ENCODE peak calls at places on chromosomes 1 and 21, in eight cellular contexts. One of them, this sample, is unnamed.

GRCh38 chr1:39877231-39877778 is 6.0 kb downstream of the TRIT1 start:
- DNase-seq in HFF-Myc: no peak
- DNase-seq in brain microvascular endothelial cell: no peak
- DNase-seq in lung: no peak
- DNase-seq in AG04449: no peak
- DNase-seq in dorsolateral prefrontal cortex: no peak
- DNase-seq in mammary epithelial cell: no peak
- DNase-seq in CD8-positive, alpha-beta T cell: no peak
- DNase-seq in this sample: no peak

GRCh38 chr1:198472997-198473396 is 67.5 kb downstream of the ATP6V1G3 start:
- DNase-seq in HFF-Myc: no peak
- DNase-seq in brain microvascular endothelial cell: no peak
- DNase-seq in lung: no peak
- DNase-seq in AG04449: no peak
- DNase-seq in dorsolateral prefrontal cortex: no peak
- DNase-seq in mammary epithelial cell: no peak
- DNase-seq in CD8-positive, alpha-beta T cell: no peak
- DNase-seq in this sample: no peak

GRCh38 chr1:217062566-217062965 is 339.3 kb upstream of the ESRRG start:
- DNase-seq in HFF-Myc: no peak
- DNase-seq in brain microvascular endothelial cell: no peak
- DNase-seq in lung: no peak
- DNase-seq in AG04449: no peak
- DNase-seq in dorsolateral prefrontal cortex: no peak
- DNase-seq in mammary epithelial cell: no peak
- DNase-seq in CD8-positive, alpha-beta T cell: no peak
- DNase-seq in this sample: no peak

GRCh38 chr1:119160851-119161250 is 20.4 kb upstream of the WARS2 start:
- DNase-seq in HFF-Myc: peak; percentile 32
- DNase-seq in brain microvascular endothelial cell: peak; percentile 33
- DNase-seq in lung: no peak
- DNase-seq in AG04449: peak; percentile 79
- DNase-seq in dorsolateral prefrontal cortex: no peak
- DNase-seq in mammary epithelial cell: no peak
- DNase-seq in CD8-positive, alpha-beta T cell: no peak
- DNase-seq in this sample: peak; percentile 96

GRCh38 chr1:85330711-85331290 is 54.4 kb upstream of the BCL10 start:
- DNase-seq in HFF-Myc: peak; percentile 98
- DNase-seq in brain microvascular endothelial cell: peak; percentile 97
- DNase-seq in lung: peak; percentile 65
- DNase-seq in AG04449: peak; percentile 96
- DNase-seq in dorsolateral prefrontal cortex: no peak
- DNase-seq in mammary epithelial cell: no peak
- DNase-seq in CD8-positive, alpha-beta T cell: no peak
- DNase-seq in this sample: peak; percentile 91

GRCh38 chr1:174723815-174724214 is 275.9 kb upstream of the CACYBP start:
- DNase-seq in HFF-Myc: no peak
- DNase-seq in brain microvascular endothelial cell: no peak
- DNase-seq in lung: no peak
- DNase-seq in AG04449: no peak
- DNase-seq in dorsolateral prefrontal cortex: no peak
- DNase-seq in mammary epithelial cell: no peak
- DNase-seq in CD8-positive, alpha-beta T cell: no peak
- DNase-seq in this sample: no peak

GRCh38 chr1:84782311-84782771 is 92.1 kb upstream of the SSX2IP start:
- DNase-seq in HFF-Myc: no peak
- DNase-seq in brain microvascular endothelial cell: peak; percentile 74
- DNase-seq in lung: peak; percentile 56
- DNase-seq in AG04449: no peak
- DNase-seq in dorsolateral prefrontal cortex: peak; percentile 73
- DNase-seq in mammary epithelial cell: no peak
- DNase-seq in CD8-positive, alpha-beta T cell: peak; percentile 79
- DNase-seq in this sample: peak; percentile 62

GRCh38 chr1:12595839-12596821 is 21.9 kb downstream of the DHRS3 start:
- DNase-seq in HFF-Myc: peak; percentile 90
- DNase-seq in brain microvascular endothelial cell: peak; percentile 99
- DNase-seq in lung: peak; percentile 80
- DNase-seq in AG04449: peak; percentile 95
- DNase-seq in dorsolateral prefrontal cortex: peak; percentile 67
- DNase-seq in mammary epithelial cell: peak; percentile 84
- DNase-seq in CD8-positive, alpha-beta T cell: peak; percentile 38
- DNase-seq in this sample: peak; percentile 99

GRCh38 chr1:43135857-43136781 is 36.0 kb downstream of the EBNA1BP2 start:
- DNase-seq in HFF-Myc: no peak
- DNase-seq in brain microvascular endothelial cell: no peak
- DNase-seq in lung: no peak
- DNase-seq in AG04449: no peak
- DNase-seq in dorsolateral prefrontal cortex: no peak
- DNase-seq in mammary epithelial cell: peak; percentile 63
- DNase-seq in CD8-positive, alpha-beta T cell: no peak
- DNase-seq in this sample: no peak

GRCh38 chr1:69921501-69921900 is 283.9 kb downstream of the LRRC40 start:
- DNase-seq in HFF-Myc: no peak
- DNase-seq in brain microvascular endothelial cell: no peak
- DNase-seq in lung: no peak
- DNase-seq in AG04449: no peak
- DNase-seq in dorsolateral prefrontal cortex: no peak
- DNase-seq in mammary epithelial cell: no peak
- DNase-seq in CD8-positive, alpha-beta T cell: no peak
- DNase-seq in this sample: no peak
- TF ChIP-seq CTCF in HFF-Myc: no peak
- TF ChIP-seq CTCF in brain microvascular endothelial cell: no peak
- TF ChIP-seq CTCF in lung: no peak
- TF ChIP-seq CTCF in AG04449: no peak
- TF ChIP-seq CTCF in dorsolateral prefrontal cortex: no peak
- TF ChIP-seq CTCF in mammary epithelial cell: no peak
- TF ChIP-seq CTCF in CD8-positive, alpha-beta T cell: no peak
- TF ChIP-seq CTCF in this sample: no peak

GRCh38 chr1:167330601-167331293 is 110.1 kb downstream of the POU2F1 start:
- DNase-seq in HFF-Myc: no peak
- DNase-seq in brain microvascular endothelial cell: no peak
- DNase-seq in lung: no peak
- DNase-seq in AG04449: no peak
- DNase-seq in dorsolateral prefrontal cortex: no peak
- DNase-seq in mammary epithelial cell: no peak
- DNase-seq in CD8-positive, alpha-beta T cell: no peak
- DNase-seq in this sample: no peak

GRCh38 chr1:167333114-167333513 is 112.4 kb downstream of the POU2F1 start:
- DNase-seq in HFF-Myc: no peak
- DNase-seq in brain microvascular endothelial cell: no peak
- DNase-seq in lung: no peak
- DNase-seq in AG04449: no peak
- DNase-seq in dorsolateral prefrontal cortex: no peak
- DNase-seq in mammary epithelial cell: no peak
- DNase-seq in CD8-positive, alpha-beta T cell: no peak
- DNase-seq in this sample: no peak

GRCh38 chr1:167331650-167332049 is 111.0 kb downstream of the POU2F1 start:
- DNase-seq in HFF-Myc: no peak
- DNase-seq in brain microvascular endothelial cell: no peak
- DNase-seq in lung: no peak
- DNase-seq in AG04449: no peak
- DNase-seq in dorsolateral prefrontal cortex: no peak
- DNase-seq in mammary epithelial cell: no peak
- DNase-seq in CD8-positive, alpha-beta T cell: no peak
- DNase-seq in this sample: no peak

GRCh38 chr1:167333703-167334102 is 113.0 kb downstream of the POU2F1 start:
- DNase-seq in HFF-Myc: no peak
- DNase-seq in brain microvascular endothelial cell: no peak
- DNase-seq in lung: no peak
- DNase-seq in AG04449: no peak
- DNase-seq in dorsolateral prefrontal cortex: no peak
- DNase-seq in mammary epithelial cell: no peak
- DNase-seq in CD8-positive, alpha-beta T cell: no peak
- DNase-seq in this sample: no peak

DNA sequence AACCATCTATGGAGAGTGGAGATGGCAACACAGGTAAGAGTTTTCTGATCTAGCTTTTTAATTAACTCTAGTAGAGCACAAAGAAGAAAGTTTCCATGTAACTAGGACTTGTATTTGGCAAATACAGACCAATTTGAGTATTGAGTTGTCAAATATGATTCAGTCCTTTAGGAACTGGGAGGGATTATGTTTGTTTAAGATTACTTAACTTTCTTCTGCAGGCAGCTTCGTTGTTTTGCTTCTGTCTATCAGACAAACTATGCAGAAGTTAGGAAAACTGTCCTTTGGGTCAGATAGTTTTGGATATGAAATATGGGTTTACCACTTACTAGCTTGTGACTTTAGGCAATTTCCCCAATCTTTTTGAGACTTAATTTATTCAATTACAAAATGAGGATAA is 111.8 kb downstream of the POU2F1 start:
- DNase-seq in HFF-Myc: no peak
- DNase-seq in brain microvascular endothelial cell: no peak
- DNase-seq in lung: no peak
- DNase-seq in AG04449: peak; percentile 1
- DNase-seq in dorsolateral prefrontal cortex: no peak
- DNase-seq in mammary epithelial cell: no peak
- DNase-seq in CD8-positive, alpha-beta T cell: no peak
- DNase-seq in this sample: peak; percentile 44
- H3K4me3 ChIP-seq in HFF-Myc: no peak overlapping the region
- H3K4me3 ChIP-seq in brain microvascular endothelial cell: no peak overlapping the region
- H3K4me3 ChIP-seq in lung: no peak overlapping the region
- H3K4me3 ChIP-seq in AG04449: no peak overlapping the region
- H3K4me3 ChIP-seq in dorsolateral prefrontal cortex: no peak overlapping the region
- H3K4me3 ChIP-seq in mammary epithelial cell: no peak overlapping the region
- H3K4me3 ChIP-seq in CD8-positive, alpha-beta T cell: no peak overlapping the region
- H3K4me3 ChIP-seq in this sample: no peak overlapping the region

GRCh38 chr1:221742555-221743415 is 896 bp upstream of the DUSP10 start:
- DNase-seq in HFF-Myc: peak; percentile 19
- DNase-seq in brain microvascular endothelial cell: peak; percentile 53
- DNase-seq in lung: peak; percentile 91
- DNase-seq in AG04449: no peak
- DNase-seq in dorsolateral prefrontal cortex: peak; percentile 78
- DNase-seq in mammary epithelial cell: peak; percentile 86
- DNase-seq in CD8-positive, alpha-beta T cell: peak; percentile 74
- DNase-seq in this sample: peak; percentile 80
- TF ChIP-seq CTCF in HFF-Myc: no peak
- TF ChIP-seq CTCF in brain microvascular endothelial cell: peak; percentile 3
- TF ChIP-seq CTCF in lung: no peak
- TF ChIP-seq CTCF in AG04449: peak; percentile 9
- TF ChIP-seq CTCF in dorsolateral prefrontal cortex: peak; percentile 34
- TF ChIP-seq CTCF in mammary epithelial cell: no peak
- TF ChIP-seq CTCF in CD8-positive, alpha-beta T cell: no peak
- TF ChIP-seq CTCF in this sample: peak; percentile 21

GRCh38 chr21:45480701-45481500 is 61.3 kb downstream of the SLC19A1 start:
- DNase-seq in HFF-Myc: no peak
- DNase-seq in brain microvascular endothelial cell: no peak
- DNase-seq in lung: no peak
- DNase-seq in AG04449: no peak
- DNase-seq in dorsolateral prefrontal cortex: no peak
- DNase-seq in mammary epithelial cell: no peak
- DNase-seq in CD8-positive, alpha-beta T cell: no peak
- DNase-seq in this sample: no peak

GRCh38 chr21:45482899-45483821 is 59.1 kb downstream of the SLC19A1 start:
- DNase-seq in HFF-Myc: no peak
- DNase-seq in brain microvascular endothelial cell: no peak
- DNase-seq in lung: no peak
- DNase-seq in AG04449: no peak
- DNase-seq in dorsolateral prefrontal cortex: no peak
- DNase-seq in mammary epithelial cell: no peak
- DNase-seq in CD8-positive, alpha-beta T cell: peak; percentile 56
- DNase-seq in this sample: no peak

GRCh38 chr21:45481566-45481965 is 60.7 kb downstream of the SLC19A1 start:
- DNase-seq in HFF-Myc: no peak
- DNase-seq in brain microvascular endothelial cell: no peak
- DNase-seq in lung: no peak
- DNase-seq in AG04449: no peak
- DNase-seq in dorsolateral prefrontal cortex: no peak
- DNase-seq in mammary epithelial cell: no peak
- DNase-seq in CD8-positive, alpha-beta T cell: no peak
- DNase-seq in this sample: no peak

GRCh38 chr21:45484318-45484717 is 57.9 kb downstream of the SLC19A1 start:
- DNase-seq in HFF-Myc: no peak
- DNase-seq in brain microvascular endothelial cell: no peak
- DNase-seq in lung: no peak
- DNase-seq in AG04449: no peak
- DNase-seq in dorsolateral prefrontal cortex: no peak
- DNase-seq in mammary epithelial cell: no peak
- DNase-seq in CD8-positive, alpha-beta T cell: no peak
- DNase-seq in this sample: no peak

GRCh38 chr21:45481977-45482898 is 60.0 kb downstream of the SLC19A1 start:
- DNase-seq in HFF-Myc: no peak
- DNase-seq in brain microvascular endothelial cell: no peak
- DNase-seq in lung: no peak
- DNase-seq in AG04449: no peak
- DNase-seq in dorsolateral prefrontal cortex: no peak
- DNase-seq in mammary epithelial cell: no peak
- DNase-seq in CD8-positive, alpha-beta T cell: no peak
- DNase-seq in this sample: no peak
- H3K4me3 ChIP-seq in HFF-Myc: no peak overlapping the region
- H3K4me3 ChIP-seq in brain microvascular endothelial cell: no peak overlapping the region
- H3K4me3 ChIP-seq in lung: no peak overlapping the region
- H3K4me3 ChIP-seq in AG04449: no peak overlapping the region
- H3K4me3 ChIP-seq in dorsolateral prefrontal cortex: no peak overlapping the region
- H3K4me3 ChIP-seq in mammary epithelial cell: no peak overlapping the region
- H3K4me3 ChIP-seq in CD8-positive, alpha-beta T cell: peak overlapping the region; percentile 48
- H3K4me3 ChIP-seq in this sample: no peak overlapping the region

GRCh38 chr1:248924696-248925532 is 18.9 kb downstream of the PGBD2 start:
- DNase-seq in HFF-Myc: no peak
- DNase-seq in brain microvascular endothelial cell: peak; percentile 63
- DNase-seq in lung: no peak
- DNase-seq in AG04449: peak; percentile 10
- DNase-seq in dorsolateral prefrontal cortex: no peak
- DNase-seq in mammary epithelial cell: peak; percentile 43
- DNase-seq in CD8-positive, alpha-beta T cell: peak; percentile 38
- DNase-seq in this sample: peak; percentile 57
- TF ChIP-seq CTCF in HFF-Myc: peak; percentile 63
- TF ChIP-seq CTCF in brain microvascular endothelial cell: peak; percentile 76
- TF ChIP-seq CTCF in lung: peak; percentile 35
- TF ChIP-seq CTCF in AG04449: peak; percentile 49
- TF ChIP-seq CTCF in dorsolateral prefrontal cortex: peak; percentile 67
- TF ChIP-seq CTCF in mammary epithelial cell: peak; percentile 64
- TF ChIP-seq CTCF in CD8-positive, alpha-beta T cell: peak; percentile 86
- TF ChIP-seq CTCF in this sample: peak; percentile 75

GRCh38 chr1:211574705-211575104 is 4.3 kb downstream of the SLC30A1 start:
- DNase-seq in HFF-Myc: no peak
- DNase-seq in brain microvascular endothelial cell: no peak
- DNase-seq in lung: no peak
- DNase-seq in AG04449: no peak
- DNase-seq in dorsolateral prefrontal cortex: no peak
- DNase-seq in mammary epithelial cell: no peak
- DNase-seq in CD8-positive, alpha-beta T cell: no peak
- DNase-seq in this sample: no peak
- H3K4me3 ChIP-seq in HFF-Myc: no peak overlapping the region
- H3K4me3 ChIP-seq in brain microvascular endothelial cell: no peak overlapping the region
- H3K4me3 ChIP-seq in lung: no peak overlapping the region
- H3K4me3 ChIP-seq in AG04449: no peak overlapping the region
- H3K4me3 ChIP-seq in dorsolateral prefrontal cortex: no peak overlapping the region
- H3K4me3 ChIP-seq in mammary epithelial cell: no peak overlapping the region
- H3K4me3 ChIP-seq in CD8-positive, alpha-beta T cell: no peak overlapping the region
- H3K4me3 ChIP-seq in this sample: no peak overlapping the region

This sample was measured in fibroblast of villous mesenchyme.